ENCODE peak calls at places on chromosomes 16 and 17, in four cellular contexts. E is sigmoid colon, F is cardiac fibroblast, S is kidney. L is an unnamed sample.

GRCh38 chr16:84423416-84423837 is 55.1 kb downstream of the ATP2C2 start:
- DNase-seq in E (no peak), S (no peak), F (peak), L (peak)

GRCh38 chr17:76276069-76276431 is 10.9 kb downstream of the UBALD2 start:
- DNase-seq in F (no peak), S (no peak), E (no peak), L (no peak)

GRCh38 chr16:49458221-49458620 is 84.6 kb downstream of the C16orf78 start:
- DNase-seq in E (peak), S (no peak), F (no peak), L (no peak)

GRCh38 chr17:68089881-68090280 is 54.3 kb downstream of the KPNA2 start:
- DNase-seq in F (peak), E (no peak), S (no peak), L (no peak)

GRCh38 chr17:77865716-77866115 is 92.8 kb upstream of the TNRC6C start:
- DNase-seq in E (no peak), S (peak), F (no peak), L (no peak)

GRCh38 chr16:66926171-66926570 is 836 bp upstream of the RRAD start:
- DNase-seq in S (peak), F (no peak), E (peak), L (no peak)

GRCh38 chr16:71853413-71853812 is 7.6 kb downstream of the ATXN1L start:
- DNase-seq in F (no peak), S (no peak), E (no peak), L (no peak)

GRCh38 chr17:67399676-67400075 is 22.6 kb downstream of the PITPNC1 start:
- DNase-seq in E (no peak), F (no peak), S (no peak), L (no peak)

GRCh38 chr17:62876664-62877411 is 68.7 kb upstream of the MARCHF10 start:
- DNase-seq in F (peak), S (no peak), E (no peak), L (no peak)

GRCh38 chr16:69187891-69188451 is 1.0 kb downstream of the SNTB2 start:
- DNase-seq in E (peak), S (no peak), F (peak), L (peak)

GRCh38 chr16:49776085-49776501 is 79.8 kb downstream of the ZNF423 start:
- DNase-seq in F (peak), E (no peak), S (no peak), L (no peak)

GRCh38 chr17:980406-981291 is 1.1 kb upstream of the NXN start:
- DNase-seq in S (peak), F (peak), E (peak), L (peak)

GRCh38 chr17:82702161-82702932 is 3.8 kb upstream of the RAB40B start:
- DNase-seq in S (peak), E (no peak), F (no peak), L (no peak)

GRCh38 chr17:7427549-7427948 is 1.1 kb upstream of the SPEM3 start:
- DNase-seq in S (no peak), F (no peak), E (no peak), L (no peak)

GRCh38 chr17:72092710-72093322 is 28.0 kb upstream of the SOX9 start:
- DNase-seq in F (no peak), E (no peak), S (no peak), L (no peak)

GRCh38 chr16:26665166-26665939 is 401.4 kb upstream of the C16orf82 start:
- DNase-seq in S (no peak), F (no peak), E (no peak), L (no peak)

GRCh38 chr16:31874354-31875111 is 926 bp downstream of the ZNF267 start:
- DNase-seq in E (no peak), S (no peak), F (peak), L (peak)

GRCh38 chr17:76781056-76781982 is 43.4 kb downstream of the MFSD11 start:
- DNase-seq in E (no peak), S (no peak), F (no peak), L (peak)

GRCh38 chr16:546909-547770 is 13.1 kb upstream of the PRR35 start:
- DNase-seq in E (peak), F (peak), S (peak), L (peak)

GRCh38 chr16:49672753-49673152 is 183.2 kb downstream of the ZNF423 start:
- DNase-seq in E (no peak), S (no peak), F (no peak), L (no peak)

GRCh38 chr17:82013341-82013740 is 9.3 kb downstream of the CENPX start:
- DNase-seq in S (no peak), F (no peak), E (peak), L (no peak)

GRCh38 chr17:80822700-80823410 is 168.8 kb upstream of the CHMP6 start:
- DNase-seq in E (peak), S (peak), F (no peak), L (no peak)

GRCh38 chr16:14097182-14097951 is 26.2 kb downstream of the MRTFB start:
- DNase-seq in F (no peak), E (no peak), S (no peak), L (no peak)

DNA sequence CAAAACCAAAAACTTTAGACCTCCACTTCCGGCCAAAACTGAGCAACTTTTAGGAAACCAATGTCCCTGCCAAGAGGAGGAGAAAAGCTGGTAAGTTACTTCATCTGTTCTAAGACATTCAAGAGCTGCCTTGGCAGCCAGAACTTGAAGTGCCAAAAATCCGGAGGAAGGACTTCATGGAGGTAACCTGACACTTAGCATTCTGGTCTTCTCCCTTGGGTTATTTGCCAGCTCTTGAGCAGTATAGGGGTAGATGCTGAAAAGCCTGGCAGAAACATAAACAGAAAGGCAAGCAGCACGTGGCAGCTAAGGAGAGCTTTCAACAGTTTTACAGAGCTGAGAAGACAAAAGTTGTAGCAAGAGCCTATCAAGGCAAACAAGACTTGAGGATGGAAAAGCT is 53.2 kb downstream of the CDYL2 start:
- DNase-seq in F (peak), E (no peak), S (no peak), L (no peak)
- H3K4me3 ChIP-seq in F (no peak), E (no peak), S (no peak), L (no peak)

GRCh38 chr17:55577011-55577586 is 65.8 kb upstream of the SMIM36 start:
- DNase-seq in S (peak), F (peak), E (peak), L (no peak)
- H3K4me3 ChIP-seq in S (peak), F (no peak), E (peak), L (no peak)

GRCh38 chr16:73885319-73885718 is 411.3 kb upstream of the PSMD7 start:
- DNase-seq in F (no peak), S (no peak), E (no peak), L (no peak)

GRCh38 chr16:73886378-73886777 is 410.2 kb upstream of the PSMD7 start:
- DNase-seq in S (no peak), E (no peak), F (no peak), L (no peak)

GRCh38 chr16:73888840-73889577 is 407.6 kb upstream of the PSMD7 start:
- DNase-seq in S (no peak), F (no peak), E (peak), L (no peak)

GRCh38 chr16:73890524-73891500 is 405.8 kb upstream of the PSMD7 start:
- DNase-seq in F (peak), E (peak), S (no peak), L (peak)

GRCh38 chr16:73887895-73888294 is 408.7 kb upstream of the PSMD7 start:
- DNase-seq in S (no peak), F (no peak), E (no peak), L (no peak)
- H3K4me3 ChIP-seq in S (no peak), F (no peak), E (no peak), L (no peak)

GRCh38 chr17:73343739-73344454 is 32.1 kb upstream of the CDC42EP4 start:
- DNase-seq in F (no peak), S (no peak), E (no peak), L (no peak)
- H3K4me3 ChIP-seq in F (no peak), S (no peak), E (peak), L (no peak)

DNA sequence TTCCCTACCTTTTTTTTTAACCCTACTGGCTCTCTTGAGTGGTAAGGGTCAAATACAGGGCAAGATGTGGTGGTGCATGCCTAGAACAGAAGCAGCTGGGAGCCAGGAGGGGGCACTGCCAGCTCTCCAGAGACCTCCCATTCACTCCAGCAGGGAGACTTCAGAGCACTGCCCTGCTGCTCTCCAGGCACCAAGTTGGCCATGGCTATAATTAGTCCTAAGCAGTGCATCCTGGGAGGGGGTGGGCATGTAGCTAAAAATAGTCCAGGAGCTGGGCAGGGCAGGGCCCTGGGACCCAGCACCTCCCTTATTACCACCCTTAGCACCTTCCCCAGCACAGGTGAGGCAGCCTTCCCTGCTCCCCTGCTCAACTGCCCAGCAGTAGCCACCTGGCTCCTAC is 3.5 kb downstream of the CORO6 start:
- DNase-seq in E (peak), F (peak), S (no peak), L (no peak)
- H3K4me3 ChIP-seq in E (no peak), F (no peak), S (no peak), L (no peak)

GRCh38 chr16:53069772-53070171 is 15.0 kb downstream of the CHD9 start:
- DNase-seq in E (no peak), S (no peak), F (no peak), L (no peak)

GRCh38 chr16:53068423-53068833 is 13.6 kb downstream of the CHD9 start:
- DNase-seq in F (no peak), S (no peak), E (no peak), L (peak)

GRCh38 chr16:53067675-53068074 is 12.9 kb downstream of the CHD9 start:
- DNase-seq in E (no peak), S (no peak), F (no peak), L (no peak)

GRCh38 chr16:53073053-53073452 is 18.3 kb downstream of the CHD9 start:
- DNase-seq in E (no peak), F (no peak), S (no peak), L (no peak)

GRCh38 chr16:53071748-53072301 is 17.0 kb downstream of the CHD9 start:
- DNase-seq in S (peak), E (peak), F (peak), L (no peak)
- H3K4me3 ChIP-seq in S (no peak), E (peak), F (no peak), L (no peak)

GRCh38 chr17:78915872-78916632 is 9.1 kb downstream of the TIMP2 start:
- DNase-seq in S (no peak), E (peak), F (peak), L (peak)
- H3K4me3 ChIP-seq in S (no peak), E (no peak), F (peak), L (peak)

GRCh38 chr17:29048440-29049360 is 5.8 kb downstream of the PIPOX start:
- DNase-seq in E (no peak), F (no peak), S (no peak), L (peak)
- H3K4me3 ChIP-seq in E (no peak), F (no peak), S (no peak), L (peak)

DNA sequence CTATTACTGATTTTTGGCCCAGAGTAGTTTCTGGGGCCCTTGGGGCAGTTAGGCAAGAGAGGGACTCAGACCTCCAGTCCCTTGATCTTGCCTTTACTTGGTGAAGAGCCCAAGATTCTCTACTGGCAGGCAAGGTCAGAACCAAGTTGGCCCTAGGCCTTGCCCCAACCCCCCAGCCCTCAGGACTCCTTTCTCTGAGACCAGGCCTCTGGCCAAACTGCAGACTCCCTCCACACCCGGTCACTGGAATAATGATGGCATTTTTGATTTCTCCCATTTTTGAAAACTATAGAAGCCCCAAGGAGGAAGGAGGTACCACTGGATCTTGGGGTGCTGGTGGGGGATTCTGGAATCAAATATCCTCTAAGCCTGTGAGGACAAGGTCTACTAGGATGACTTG is 18.0 kb upstream of the HOXB9 start:
- DNase-seq in S (no peak), F (no peak), E (no peak), L (no peak)
- H3K4me3 ChIP-seq in S (no peak), F (no peak), E (no peak), L (no peak)

L was measured in Jurkat, Clone E6-1.